ENCODE peak calls at places on chromosome 15, in ten cellular contexts. G is Peyer's patch, H is lower leg skin, R is NCI-H187 treated with DMSO at 0.1 percent for 48 hours, W is T-cell, T is EH, L is ACHN, J is ELF-1, F is T1000, E is epithelial cell of esophagus. Z is an unnamed sample.
A peak's percentile ranks its signal among the peaks of the same experiment; 100 is the strongest.

GRCh38 chr15:91522609-91523332 is 330.7 kb upstream of the SLCO3A1 start:
- DNase-seq in G (no peak), H (no peak), R (no peak), W (no peak), T (peak; percentile 54), L (peak; percentile 60), J (no peak), F (no peak), E (peak; percentile 20), Z (no peak)

GRCh38 chr15:42734076-42734672 is 2.8 kb downstream of the CDAN1 start:
- DNase-seq in G (no peak), H (no peak), R (no peak), W (no peak), T (no peak), L (no peak), J (no peak), F (no peak), E (no peak), Z (no peak)

GRCh38 chr15:41387646-41388045 is 14.7 kb downstream of the NDUFAF1 start:
- DNase-seq in G (no peak), H (no peak), R (no peak), W (no peak), T (no peak), L (no peak), J (no peak), F (no peak), E (no peak), Z (no peak)

GRCh38 chr15:56929389-56929788 is 10.9 kb downstream of the TCF12 start:
- DNase-seq in G (no peak), H (no peak), R (no peak), W (no peak), T (peak; percentile 77), L (peak; percentile 39), J (no peak), F (no peak), E (peak; percentile 20), Z (no peak)

GRCh38 chr15:95581595-95581994 is 748.9 kb upstream of the NR2F2 start:
- DNase-seq in G (no peak), H (no peak), R (no peak), W (no peak), T (no peak), L (no peak), J (peak; percentile 7), F (no peak), E (no peak), Z (no peak)

GRCh38 chr15:89356634-89357298 is 22.1 kb upstream of the POLG start:
- DNase-seq in G (no peak), H (no peak), R (no peak), W (no peak), T (peak; percentile 23), L (peak; percentile 38), J (no peak), F (no peak), E (peak; percentile 39), Z (no peak)

GRCh38 chr15:67917037-67917436 is 77.2 kb upstream of the RNU6-1 start:
- DNase-seq in G (no peak), H (no peak), R (no peak), W (no peak), T (peak; percentile 42), L (no peak), J (no peak), F (no peak), E (no peak), Z (peak; percentile 75)

GRCh38 chr15:51401872-51402517 is 60.5 kb downstream of the GLDN start:
- DNase-seq in G (peak; percentile 52), H (peak; percentile 11), R (no peak), W (no peak), T (peak; percentile 22), L (peak; percentile 14), J (peak; percentile 70), F (no peak), E (peak; percentile 47), Z (peak; percentile 48)

GRCh38 chr15:85010472-85011209 is 29.0 kb downstream of the PDE8A start:
- DNase-seq in G (no peak), H (no peak), R (no peak), W (no peak), T (peak; percentile 34), L (no peak), J (no peak), F (no peak), E (no peak), Z (no peak)

GRCh38 chr15:33729648-33730047 is 238.6 kb upstream of the CHRM5 start:
- DNase-seq in G (no peak), H (no peak), R (no peak), W (no peak), T (peak; percentile 7), L (peak; percentile 47), J (peak; percentile 4), F (no peak), E (peak; percentile 59), Z (no peak)

GRCh38 chr15:47363653-47364052 is 353.7 kb upstream of the SEMA6D start:
- DNase-seq in G (no peak), H (no peak), R (no peak), W (no peak), T (no peak), L (no peak), J (no peak), F (no peak), E (no peak), Z (no peak)

GRCh38 chr15:67358812-67359211 is 104.2 kb downstream of the IQCH start:
- DNase-seq in G (no peak), H (no peak), R (no peak), W (no peak), T (no peak), L (no peak), J (no peak), F (no peak), E (no peak), Z (peak; percentile 77)

GRCh38 chr15:27222479-27222878 is 251.5 kb downstream of the GABRG3 start:
- DNase-seq in G (no peak), H (no peak), R (no peak), W (no peak), T (no peak), L (peak; percentile 72), J (no peak), F (peak; percentile 26), E (no peak), Z (no peak)

Z was measured in left lobe of liver.